ENCODE peak calls at places on chromosomes 5 and 9, in nine cellular contexts. F is GM12891; Q is head of caudate nucleus; H is endodermal cell; M is Caki2; U is GM19239; S is stimulated activated CD4-positive, alpha-beta T cell treated with anti-CD3 and anti-CD28 coated beads, Interleukin-15, amount 100 ng/mL, for 24 hours; B is HEK293T; D is fibroblast of lung. V is an unnamed sample.

GRCh38 chr5:154646841-154647759 is 108.1 kb upstream of the LARP1 start:
- DNase-seq in B (no peak), S (peak), D (peak), M (no peak), H (peak), F (peak), Q (no peak), U (peak), V (peak)

GRCh38 chr5:108345541-108346171 is 36.2 kb downstream of the FBXL17 start:
- DNase-seq in B (peak), U (no peak), D (peak), Q (no peak), F (no peak), H (no peak), M (peak), S (no peak), V (peak)

GRCh38 chr9:116087751-116088194 is 65.8 kb upstream of the PAPPA start:
- DNase-seq in H (no peak), M (peak), B (no peak), U (no peak), Q (no peak), D (peak), S (no peak), F (no peak), V (no peak)

GRCh38 chr5:90709323-90710148 is 150.9 kb downstream of the ADGRV1 start:
- DNase-seq in B (peak), M (peak), D (peak), Q (no peak), S (peak), H (peak), F (no peak), U (peak), V (peak)

GRCh38 chr9:89522261-89522978 is 24.5 kb upstream of the SEMA4D start:
- DNase-seq in S (peak), B (no peak), M (no peak), Q (no peak), D (no peak), F (peak), U (peak), H (no peak), V (peak)

GRCh38 chr5:40043916-40044315 is 619.1 kb upstream of the DAB2 start:
- DNase-seq in U (no peak), F (no peak), B (no peak), H (no peak), S (no peak), D (peak), M (no peak), Q (no peak), V (no peak)

GRCh38 chr9:38380230-38380871 is 12.2 kb upstream of the ALDH1B1 start:
- DNase-seq in Q (no peak), U (no peak), D (no peak), H (peak), M (no peak), S (no peak), B (no peak), F (no peak), V (no peak)

GRCh38 chr5:172683696-172684464 is 42.8 kb downstream of the NEURL1B start:
- DNase-seq in M (no peak), F (no peak), H (peak), D (no peak), U (no peak), S (peak), Q (no peak), B (no peak), V (peak)

GRCh38 chr5:171946382-171946781 is 60.1 kb downstream of the FBXW11 start:
- DNase-seq in B (no peak), S (no peak), D (no peak), F (no peak), M (no peak), U (no peak), Q (no peak), H (no peak), V (no peak)